ENCODE peak calls at places on chromosomes 1 and 21, in five cellular contexts. H is right lobe of liver, F is stomach, P is heart right ventricle, J is sigmoid colon. W is an unnamed sample.

GRCh38 chr1:154442006-154442740 is 37.0 kb downstream of the IL6R start:
- DNase-seq in H (no peak), F (no peak), P (no peak), J (no peak), W (no peak)

GRCh38 chr1:183281039-183281438 is 95.0 kb downstream of the LAMC2 start:
- DNase-seq in H (no peak), F (peak; percentile 29), P (no peak), J (peak; percentile 84), W (peak; percentile 92)

GRCh38 chr1:112395832-112396667 is at the start of gene CTTNBP2NL:
- DNase-seq in H (peak; percentile 97), F (peak; percentile 97), P (peak; percentile 98), J (peak; percentile 99), W (peak; percentile 99)

GRCh38 chr1:36606908-36607651 is 124.4 kb upstream of the CSF3R start:
- DNase-seq in H (no peak), F (no peak), P (no peak), J (no peak), W (no peak)

GRCh38 chr1:31216016-31216415 is 23.7 kb downstream of the NKAIN1 start:
- DNase-seq in H (peak; percentile 43), F (peak; percentile 54), P (peak; percentile 73), J (no peak), W (no peak)

GRCh38 chr1:25804964-25805862 is 5.2 kb downstream of the SELENON start:
- DNase-seq in H (no peak), F (no peak), P (no peak), J (no peak), W (no peak)

GRCh38 chr1:238681021-238681420 is 705.3 kb upstream of the CHRM3 start:
- DNase-seq in H (no peak), F (no peak), P (no peak), J (no peak), W (no peak)

GRCh38 chr1:117143856-117144255 is 22.3 kb upstream of the TRIM45 start:
- DNase-seq in H (no peak), F (no peak), P (no peak), J (no peak), W (no peak)

GRCh38 chr1:58785424-58786058 is 1.7 kb upstream of the JUN start:
- DNase-seq in H (peak; percentile 66), F (peak; percentile 82), P (peak; percentile 45), J (peak; percentile 87), W (no peak)

GRCh38 chr1:219542828-219543518 is 69.9 kb downstream of the ZC3H11B start:
- DNase-seq in H (no peak), F (no peak), P (no peak), J (no peak), W (no peak)

GRCh38 chr21:45443595-45444181 is 38.7 kb downstream of the COL18A1 start:
- DNase-seq in H (peak; percentile 46), F (no peak), P (no peak), J (no peak), W (no peak)

GRCh38 chr1:96918406-96918805 is 196.8 kb downstream of the PTBP2 start:
- DNase-seq in H (no peak), F (no peak), P (no peak), J (no peak), W (no peak)

GRCh38 chr1:45569962-45570581 is 13.8 kb upstream of the NASP start:
- DNase-seq in H (peak; percentile 47), F (peak; percentile 79), P (peak; percentile 72), J (peak; percentile 87), W (peak; percentile 82)

GRCh38 chr1:228998179-228998578 is 262.9 kb downstream of the RHOU start:
- DNase-seq in H (no peak), F (no peak), P (peak; percentile 52), J (no peak), W (no peak)

GRCh38 chr1:27102707-27103468 is 52.0 kb downstream of the SLC9A1 start:
- DNase-seq in H (peak; percentile 72), F (peak; percentile 84), P (peak; percentile 75), J (peak; percentile 90), W (peak; percentile 85)

GRCh38 chr1:147238925-147239820 is 3.3 kb upstream of the CHD1L start:
- DNase-seq in H (no peak), F (no peak), P (no peak), J (no peak), W (no peak)

GRCh38 chr21:29025328-29025713 is 853 bp downstream of the USP16 start:
- DNase-seq in H (no peak), F (no peak), P (no peak), J (no peak), W (no peak)

GRCh38 chr1:224067621-224068457 is 46.1 kb upstream of the FBXO28 start:
- DNase-seq in H (no peak), F (no peak), P (no peak), J (no peak), W (no peak)

GRCh38 chr1:221608835-221609320 is 133.0 kb downstream of the DUSP10 start:
- DNase-seq in H (no peak), F (no peak), P (no peak), J (no peak), W (no peak)

GRCh38 chr1:221606216-221606615 is 135.7 kb downstream of the DUSP10 start:
- DNase-seq in H (no peak), F (no peak), P (no peak), J (no peak), W (no peak)

DNA sequence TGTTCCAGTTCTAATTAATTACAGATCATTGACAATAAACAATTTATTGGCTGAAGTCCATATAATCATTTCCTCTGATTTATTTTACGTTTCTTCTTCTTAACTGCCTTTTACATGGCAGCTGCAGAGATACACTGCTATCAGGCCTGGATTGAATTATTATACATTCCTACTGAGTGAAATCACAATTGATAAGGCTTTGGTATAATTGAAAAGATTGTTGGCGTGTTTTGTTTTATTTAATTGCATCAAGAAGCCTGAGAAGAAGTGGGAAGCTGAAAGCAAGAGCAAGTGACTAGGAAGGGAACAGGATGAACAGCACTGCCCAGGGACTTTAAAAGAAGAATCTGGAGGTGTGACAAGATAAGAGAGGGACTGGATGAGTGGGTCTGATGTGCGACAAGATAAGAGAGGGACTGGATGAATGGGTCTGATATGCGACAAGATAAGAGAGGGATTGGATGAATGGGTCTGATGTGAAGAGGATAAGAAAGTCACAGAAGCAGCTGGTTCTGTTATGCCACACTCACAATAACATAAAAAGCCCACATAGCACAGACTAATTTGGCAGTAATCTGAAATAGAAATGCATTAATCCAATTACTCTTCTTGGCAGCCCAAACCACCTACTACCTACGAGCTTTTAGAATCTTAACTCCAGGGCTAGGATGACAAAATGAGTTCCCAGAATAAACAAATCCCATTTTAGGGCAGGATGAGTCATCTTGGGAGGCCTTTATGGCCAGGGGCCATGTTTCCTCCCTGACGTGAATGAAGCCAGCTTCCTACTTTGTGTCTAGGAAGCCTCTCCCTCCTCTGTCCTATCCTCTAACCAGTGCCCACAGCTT is 129.7 kb downstream of the DUSP10 start:
- DNase-seq in H (peak; percentile 53), F (no peak), P (peak; percentile 66), J (peak; percentile 86), W (peak; percentile 77)
- TF ChIP-seq CTCF in H (no peak), F (no peak), P (no peak), J (no peak), W (no peak)

DNA sequence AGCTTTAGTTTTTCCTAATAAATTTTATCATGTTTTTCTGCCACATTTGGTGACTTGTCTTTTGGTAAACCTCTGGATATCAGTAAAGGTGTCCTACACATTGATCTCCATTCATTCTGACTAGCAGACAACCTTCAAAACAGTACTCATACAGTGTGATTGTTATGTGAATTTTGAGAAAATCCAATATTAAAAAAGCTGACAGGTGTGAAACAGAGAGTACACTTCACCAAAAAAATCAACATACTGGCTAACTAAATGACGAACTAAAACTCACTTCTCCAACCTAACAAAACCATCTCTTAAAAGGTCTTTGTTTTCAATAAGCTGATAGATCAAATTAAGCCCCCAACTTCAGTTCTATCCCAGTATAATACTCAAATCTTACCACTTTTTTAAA is 1.5 kb downstream of the FRRS1 start:
- DNase-seq in H (no peak), F (no peak), P (no peak), J (no peak), W (no peak)
- H3K27ac ChIP-seq in H (peak overlapping the region; percentile 82), F (no peak overlapping the region), P (no peak overlapping the region), J (no peak overlapping the region), W (no peak overlapping the region)

GRCh38 chr21:39033878-39034589 is 149.2 kb downstream of the PSMG1 start:
- DNase-seq in H (peak; percentile 95), F (peak; percentile 63), P (peak; percentile 31), J (peak; percentile 68), W (peak; percentile 72)

GRCh38 chr21:39034590-39035536 is 148.4 kb downstream of the PSMG1 start:
- DNase-seq in H (no peak), F (no peak), P (no peak), J (peak; percentile 27), W (no peak)

GRCh38 chr21:39040494-39041110 is 142.6 kb downstream of the PSMG1 start:
- DNase-seq in H (no peak), F (no peak), P (no peak), J (peak; percentile 30), W (no peak)

GRCh38 chr21:39036581-39036980 is 146.7 kb downstream of the PSMG1 start:
- DNase-seq in H (no peak), F (no peak), P (no peak), J (peak; percentile 15), W (no peak)

GRCh38 chr21:39037807-39038405 is 145.3 kb downstream of the PSMG1 start:
- DNase-seq in H (no peak), F (no peak), P (no peak), J (peak; percentile 56), W (no peak)
- TF ChIP-seq CTCF in H (no peak), F (no peak), P (peak; percentile 18), J (no peak), W (no peak)

GRCh38 chr1:2356401-2356800 is 35.0 kb downstream of the MORN1 start:
- DNase-seq in H (peak; percentile 6), F (no peak), P (no peak), J (peak; percentile 48), W (no peak)

GRCh38 chr1:2358072-2358471 is 33.3 kb downstream of the MORN1 start:
- DNase-seq in H (peak; percentile 5), F (no peak), P (no peak), J (peak; percentile 45), W (no peak)

GRCh38 chr1:2356911-2357845 is 34.2 kb downstream of the MORN1 start:
- DNase-seq in H (peak; percentile 17), F (no peak), P (no peak), J (peak; percentile 50), W (no peak)

GRCh38 chr1:2360588-2361364 is 30.6 kb downstream of the MORN1 start:
- DNase-seq in H (peak; percentile 1), F (no peak), P (no peak), J (peak; percentile 45), W (no peak)

DNA sequence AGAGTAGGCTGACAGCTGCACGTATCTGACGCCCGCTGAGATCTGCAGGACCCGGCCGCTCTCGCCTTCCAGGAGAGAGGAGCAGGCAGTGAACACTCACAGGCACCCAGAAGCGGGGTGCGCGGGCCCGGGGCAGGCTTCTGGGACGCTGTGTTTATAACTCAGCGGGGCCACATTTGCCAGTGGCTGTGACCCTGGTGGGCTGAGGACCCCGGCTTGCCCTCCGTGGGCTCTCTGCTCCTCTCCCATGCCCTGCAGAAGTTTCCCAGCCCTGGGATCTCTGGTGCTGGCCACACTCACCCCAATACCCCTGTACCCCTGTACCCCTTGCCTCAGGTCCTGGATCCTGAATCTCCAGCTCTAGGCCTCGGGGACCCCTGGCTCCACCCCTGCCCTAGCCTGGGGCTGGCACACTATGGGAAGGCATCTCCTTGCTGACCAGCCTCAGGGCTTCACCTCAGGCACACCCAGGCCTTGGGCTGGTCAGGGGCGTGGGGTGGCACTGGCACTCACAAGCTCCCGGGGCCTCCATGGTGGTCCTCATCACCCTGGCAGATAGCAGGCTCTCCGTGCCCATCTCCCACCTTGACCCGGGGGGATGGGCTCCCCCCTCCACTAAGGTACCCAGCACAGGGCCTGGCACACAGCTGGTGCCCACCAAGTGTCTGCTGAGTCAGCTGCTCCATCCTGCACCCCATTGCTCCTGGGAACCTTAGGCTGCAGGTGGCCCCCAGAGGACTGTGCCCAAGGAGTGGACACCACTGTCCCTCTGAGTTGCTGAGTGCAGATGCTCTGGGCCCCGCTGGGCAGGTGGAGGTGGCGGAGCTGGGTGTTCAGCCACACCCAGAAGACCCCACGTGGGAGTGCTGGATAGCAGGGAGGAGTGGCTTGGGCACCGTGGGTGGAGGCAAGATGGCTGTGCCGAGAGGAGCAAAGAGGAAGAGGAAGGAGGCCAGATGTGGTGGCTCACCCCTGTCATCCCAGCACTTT is 32.4 kb downstream of the MORN1 start:
- DNase-seq in H (peak; percentile 16), F (no peak), P (no peak), J (peak; percentile 53), W (no peak)
- H3K27ac ChIP-seq in H (no peak overlapping the region), F (no peak overlapping the region), P (no peak overlapping the region), J (no peak overlapping the region), W (no peak overlapping the region)